ENCODE peak calls at places on chromosome 6, in six cellular contexts. G, I, Z, W, C and V are unnamed samples.

GRCh38 chr6:127518710-127519468 is at the start of gene MTCL3:
- DNase-seq in G (no peak), I (no peak), Z (no peak), W (no peak), C (peak; percentile 66), V (peak; percentile 29)

GRCh38 chr6:130364224-130364780 is 1.5 kb upstream of the TMEM200A start:
- DNase-seq in G (no peak), I (no peak), Z (no peak), W (no peak), C (no peak), V (no peak)

GRCh38 chr6:85675030-85675819 is 32.5 kb upstream of the SYNCRIP start:
- DNase-seq in G (no peak), I (no peak), Z (no peak), W (peak; percentile 77), C (no peak), V (peak; percentile 87)

GRCh38 chr6:11710221-11710836 is 68.3 kb downstream of the ADTRP start:
- DNase-seq in G (no peak), I (peak; percentile 12), Z (no peak), W (no peak), C (no peak), V (peak; percentile 10)

GRCh38 chr6:17758113-17758512 is 51.4 kb upstream of the NUP153 start:
- DNase-seq in G (no peak), I (no peak), Z (no peak), W (no peak), C (no peak), V (no peak)

GRCh38 chr6:165984743-165985142 is 182.9 kb downstream of the TBXT start:
- DNase-seq in G (no peak), I (no peak), Z (no peak), W (no peak), C (no peak), V (no peak)

GRCh38 chr6:170114187-170114945 is 176.5 kb downstream of the DLL1 start:
- DNase-seq in G (no peak), I (no peak), Z (peak; percentile 32), W (peak; percentile 24), C (peak; percentile 32), V (no peak)

GRCh38 chr6:157368359-157369049 is 12.5 kb upstream of the ZDHHC14 start:
- DNase-seq in G (no peak), I (no peak), Z (no peak), W (no peak), C (no peak), V (no peak)

GRCh38 chr6:151701820-151702562 is 105.5 kb upstream of the ESR1 start:
- DNase-seq in G (no peak), I (no peak), Z (no peak), W (no peak), C (no peak), V (no peak)

GRCh38 chr6:144294016-144294415 is 8.9 kb downstream of the UTRN start:
- DNase-seq in G (no peak), I (no peak), Z (no peak), W (no peak), C (no peak), V (peak; percentile 44)

GRCh38 chr6:166623318-166623717 is 3.7 kb downstream of the RPS6KA2 start:
- DNase-seq in G (no peak), I (no peak), Z (no peak), W (no peak), C (no peak), V (peak; percentile 61)

GRCh38 chr6:138162947-138163569 is 1.3 kb downstream of the ARFGEF3 start:
- DNase-seq in G (no peak), I (no peak), Z (no peak), W (no peak), C (no peak), V (no peak)
- H3K4me3 ChIP-seq in G (peak overlapping the region; percentile 89), I (no peak overlapping the region), Z (no peak overlapping the region), W (peak overlapping the region; percentile 63), C (peak overlapping the region; percentile 68), V (no peak overlapping the region)

GRCh38 chr6:106609699-106610098 is 19.6 kb downstream of the RTN4IP1 start:
- DNase-seq in G (peak; percentile 52), I (peak; percentile 47), Z (no peak), W (no peak), C (no peak), V (peak; percentile 53)
- TF ChIP-seq CTCF in G (peak; percentile 72), I (peak; percentile 20), Z (no peak), W (peak; percentile 18), C (peak; percentile 10), V (peak; percentile 58)

DNA sequence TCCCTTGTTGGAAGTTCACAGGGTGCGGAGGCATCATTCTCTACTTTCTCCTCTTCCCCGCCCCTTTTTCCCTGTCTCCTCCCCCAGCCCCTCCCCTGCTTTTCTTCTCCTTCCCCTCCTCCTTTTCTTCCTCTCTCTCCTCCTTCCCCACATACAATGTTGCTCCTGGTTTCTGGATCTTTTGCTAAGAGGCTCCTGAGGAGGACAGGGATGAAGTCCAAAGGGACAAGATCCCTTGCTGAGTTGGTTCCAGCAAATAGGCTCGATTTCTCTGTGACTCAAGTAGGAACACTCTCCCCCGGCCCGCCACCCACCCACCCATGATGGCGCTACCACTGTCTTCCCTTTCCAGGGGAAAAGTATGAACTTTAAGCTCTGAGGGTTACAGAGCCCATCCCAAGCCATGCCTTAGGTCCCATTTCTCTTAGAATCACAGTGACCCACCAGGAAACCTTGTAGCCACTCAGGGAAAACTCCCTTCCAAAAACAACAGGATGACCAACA is 851 bp upstream of the TFEB start:
- DNase-seq in G (no peak), I (no peak), Z (no peak), W (peak; percentile 19), C (no peak), V (no peak)
- H3K4me3 ChIP-seq in G (peak overlapping the region; percentile 76), I (no peak overlapping the region), Z (no peak overlapping the region), W (no peak overlapping the region), C (peak overlapping the region; percentile 6), V (no peak overlapping the region)

GRCh38 chr6:23414204-23414501 is 711.9 kb upstream of the NRSN1 start:
- DNase-seq in G (no peak), I (peak; percentile 29), Z (no peak), W (no peak), C (no peak), V (peak; percentile 63)
- TF ChIP-seq CTCF in G (no peak), I (peak; percentile 53), Z (peak; percentile 21), W (peak; percentile 19), C (peak; percentile 8), V (peak; percentile 47)

GRCh38 chr6:90286884-90287488 is 9.7 kb downstream of the BACH2 start:
- DNase-seq in G (peak; percentile 28), I (peak; percentile 66), Z (no peak), W (no peak), C (no peak), V (peak; percentile 70)
- H3K4me3 ChIP-seq in G (no peak overlapping the region), I (no peak overlapping the region), Z (no peak overlapping the region), W (no peak overlapping the region), C (no peak overlapping the region), V (no peak overlapping the region)